ENCODE peak calls at places on chromosomes 6 and 20, in seven cellular contexts. F is SJSA1, T is heart right ventricle, Q is endothelial cell of umbilical vein, M is small intestine, G is endodermal cell, J is cardiac muscle cell. D is an unnamed sample.

GRCh38 chr20:44204156-44204831 is 6.3 kb downstream of the OSER1 start:
- DNase-seq in J (peak; percentile 91), M (peak; percentile 57), T (no peak), F (no peak), Q (peak; percentile 84), G (no peak), D (no peak)

GRCh38 chr6:117354671-117355070 is 71.1 kb downstream of the ROS1 start:
- DNase-seq in M (no peak), J (no peak), G (no peak), Q (no peak), F (no peak), T (no peak), D (no peak)

GRCh38 chr6:132491303-132491702 is 21.6 kb downstream of the STX7 start:
- DNase-seq in Q (peak; percentile 67), T (peak; percentile 36), J (peak; percentile 70), G (no peak), M (no peak), F (no peak), D (no peak)

GRCh38 chr6:83467620-83468036 is 36.8 kb upstream of the ME1 start:
- DNase-seq in G (no peak), J (no peak), M (no peak), F (no peak), Q (no peak), T (peak; percentile 19), D (peak; percentile 2)

GRCh38 chr20:62479218-62479617 is 3.4 kb upstream of the GATA5 start:
- DNase-seq in Q (no peak), M (no peak), F (no peak), J (no peak), T (no peak), G (no peak), D (no peak)

GRCh38 chr6:168372871-168373270 is 53.3 kb upstream of the DACT2 start:
- DNase-seq in Q (no peak), G (no peak), J (no peak), M (peak; percentile 51), F (no peak), T (no peak), D (no peak)

GRCh38 chr6:98833101-98834059 is 994 bp upstream of the POU3F2 start:
- DNase-seq in M (no peak), Q (peak; percentile 53), G (peak; percentile 84), J (peak; percentile 32), F (no peak), T (no peak), D (peak; percentile 42)

GRCh38 chr6:133891814-133892443 is 3.0 kb downstream of the TCF21 start:
- DNase-seq in J (no peak), T (no peak), G (no peak), F (no peak), Q (peak; percentile 17), M (no peak), D (no peak)

GRCh38 chr6:140711019-140711613 is 1336.7 kb upstream of the CITED2 start:
- DNase-seq in G (no peak), M (no peak), J (no peak), T (no peak), F (no peak), Q (no peak), D (no peak)

GRCh38 chr6:150464966-150465365 is 96.2 kb downstream of the IYD start:
- DNase-seq in Q (no peak), F (no peak), G (no peak), J (no peak), T (no peak), M (no peak), D (no peak)

GRCh38 chr6:170446841-170447560 is 106.1 kb downstream of the PSMB1 start:
- DNase-seq in Q (no peak), F (peak; percentile 37), J (no peak), T (peak; percentile 3), M (no peak), G (peak; percentile 31), D (no peak)

GRCh38 chr6:17039266-17039665 is 62.6 kb upstream of the STMND1 start:
- DNase-seq in F (no peak), M (no peak), J (peak; percentile 49), G (no peak), T (no peak), Q (no peak), D (no peak)

GRCh38 chr6:108559884-108560462 is 744 bp upstream of the FOXO3 start:
- DNase-seq in Q (peak; percentile 85), T (peak; percentile 70), G (peak; percentile 90), J (peak; percentile 74), M (peak; percentile 59), F (peak; percentile 77), D (peak; percentile 61)

GRCh38 chr20:9409352-9409751 is 105.0 kb upstream of the LAMP5 start:
- DNase-seq in T (no peak), Q (peak; percentile 22), J (peak; percentile 10), G (no peak), F (no peak), M (no peak), D (no peak)

GRCh38 chr6:33896391-33897192 is 92.8 kb upstream of the MLN start:
- DNase-seq in Q (no peak), T (no peak), G (no peak), J (peak; percentile 8), M (no peak), F (no peak), D (no peak)

GRCh38 chr20:1907586-1907985 is 12.4 kb downstream of the SIRPA start:
- DNase-seq in G (no peak), J (peak; percentile 62), T (no peak), M (no peak), Q (no peak), F (no peak), D (no peak)

GRCh38 chr6:27503436-27504030 is 30.6 kb upstream of the ZNF184 start:
- DNase-seq in J (peak; percentile 78), F (peak; percentile 76), T (peak; percentile 54), Q (peak; percentile 83), G (peak; percentile 93), M (peak; percentile 65), D (peak; percentile 16)

GRCh38 chr20:54122189-54122588 is 51.6 kb downstream of the CYP24A1 start:
- DNase-seq in J (peak; percentile 42), Q (no peak), T (no peak), F (no peak), M (no peak), G (no peak), D (no peak)

GRCh38 chr20:45436732-45437485 is 21.0 kb downstream of the PIGT start:
- DNase-seq in F (peak; percentile 91), J (peak; percentile 90), G (peak; percentile 95), T (peak; percentile 89), Q (peak; percentile 85), M (peak; percentile 88), D (peak; percentile 87)

GRCh38 chr20:4563534-4563933 is 158.2 kb upstream of the PRND start:
- DNase-seq in T (no peak), M (peak; percentile 22), J (peak; percentile 84), F (peak; percentile 54), Q (peak; percentile 65), G (peak; percentile 81), D (no peak)

GRCh38 chr20:57238089-57238488 is 28.4 kb downstream of the BMP7 start:
- DNase-seq in T (no peak), G (no peak), Q (no peak), F (no peak), J (no peak), M (no peak), D (no peak)
- H3K27ac ChIP-seq in T (no peak overlapping the region), G (no peak overlapping the region), Q (no peak overlapping the region), F (no peak overlapping the region), J (no peak overlapping the region), M (no peak overlapping the region), D (no peak overlapping the region)

GRCh38 chr20:22576733-22577514 is 7.4 kb downstream of the FOXA2 start:
- DNase-seq in F (no peak), G (peak; percentile 63), T (no peak), M (no peak), Q (no peak), J (no peak), D (no peak)

GRCh38 chr20:22577515-22578220 is 6.7 kb downstream of the FOXA2 start:
- DNase-seq in F (no peak), G (peak; percentile 88), T (no peak), J (no peak), Q (no peak), M (peak; percentile 27), D (no peak)

GRCh38 chr20:22579119-22579427 is 5.3 kb downstream of the FOXA2 start:
- DNase-seq in J (no peak), G (peak; percentile 96), Q (no peak), M (no peak), T (no peak), F (no peak), D (no peak)

GRCh38 chr20:22579711-22580697 is 4.4 kb downstream of the FOXA2 start:
- DNase-seq in F (no peak), T (no peak), M (no peak), Q (no peak), J (no peak), G (peak; percentile 83), D (no peak)

DNA sequence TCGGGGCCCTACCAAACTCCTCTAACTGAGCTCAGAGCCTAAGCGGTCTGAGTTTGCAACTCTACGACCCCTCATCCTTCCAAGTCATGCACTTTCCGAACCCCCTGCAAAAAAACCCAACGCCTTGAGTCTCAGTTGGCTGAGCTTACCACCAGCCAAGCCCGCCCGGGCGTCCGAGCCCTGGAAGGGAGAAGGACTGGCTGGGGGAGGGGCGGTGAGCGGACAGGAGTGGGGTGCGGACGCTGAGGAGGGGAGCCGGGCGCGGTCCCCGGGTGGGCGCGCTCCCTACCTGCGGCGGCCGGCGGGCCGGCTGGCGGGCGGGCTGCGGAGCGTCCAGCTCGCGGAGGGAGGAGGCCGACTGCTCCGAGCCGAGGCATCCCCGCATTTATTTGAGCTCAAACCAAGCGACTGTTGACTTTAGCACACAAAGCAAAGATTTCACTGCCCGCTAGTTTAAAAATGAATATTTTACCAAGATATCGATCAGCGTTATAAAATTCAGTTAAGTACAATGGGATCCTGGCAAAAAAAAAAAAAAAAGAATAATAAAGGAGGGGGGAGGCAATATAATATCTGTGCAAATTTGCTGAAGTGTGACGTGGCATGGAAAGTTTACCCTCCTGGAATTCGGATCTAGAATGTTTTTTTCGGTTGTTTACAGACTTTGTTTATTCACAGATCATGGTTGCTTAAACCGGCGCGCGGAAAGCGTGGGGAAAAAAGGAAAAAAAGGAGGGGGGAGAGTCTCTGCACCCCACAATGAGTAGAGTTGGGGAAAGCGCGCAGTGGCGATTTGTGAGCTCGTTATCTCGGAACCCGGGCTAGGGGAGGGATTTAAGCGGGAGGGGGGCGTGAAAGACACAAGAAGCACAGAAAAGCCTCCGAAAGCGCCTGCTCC is 5.9 kb downstream of the FOXA2 start:
- DNase-seq in M (no peak), J (no peak), G (peak; percentile 79), F (no peak), Q (no peak), T (no peak), D (no peak)
- H3K27ac ChIP-seq in M (no peak overlapping the region), J (no peak overlapping the region), G (peak overlapping the region; percentile 28), F (no peak overlapping the region), Q (no peak overlapping the region), T (no peak overlapping the region), D (no peak overlapping the region)

GRCh38 chr6:137707038-137707589 is 159.9 kb upstream of the TNFAIP3 start:
- DNase-seq in T (no peak), Q (no peak), G (no peak), F (no peak), M (no peak), J (no peak), D (no peak)
- H3K27ac ChIP-seq in T (no peak overlapping the region), Q (no peak overlapping the region), G (no peak overlapping the region), F (no peak overlapping the region), M (peak overlapping the region; percentile 67), J (no peak overlapping the region), D (no peak overlapping the region)

GRCh38 chr6:148339766-148340165 is 2.9 kb upstream of the SASH1 start:
- DNase-seq in G (no peak), T (no peak), J (no peak), F (no peak), Q (no peak), M (no peak), D (no peak)
- H3K27ac ChIP-seq in G (no peak overlapping the region), T (no peak overlapping the region), J (no peak overlapping the region), F (no peak overlapping the region), Q (no peak overlapping the region), M (no peak overlapping the region), D (no peak overlapping the region)

GRCh38 chr20:34892671-34893070 is 16.3 kb downstream of the ACSS2 start:
- DNase-seq in J (no peak), M (no peak), F (no peak), G (no peak), T (no peak), Q (no peak), D (no peak)
- H3K27ac ChIP-seq in J (no peak overlapping the region), M (no peak overlapping the region), F (no peak overlapping the region), G (no peak overlapping the region), T (no peak overlapping the region), Q (no peak overlapping the region), D (no peak overlapping the region)

D was measured in substantia nigra.